ENCODE peak calls at places on chromosomes 6 and 20, in six cellular contexts. L is neuronal stem cell, I is IMR-90, D is mesendoderm, Y is mesenchymal stem cell, N is H1. K is an unnamed sample.

GRCh38 chr6:30463651-30464618 is 25.4 kb upstream of the HLA-E start:
- DNase-seq in N (no peak), Y (peak; percentile 45), I (peak; percentile 50), D (no peak), L (no peak), K (no peak)

GRCh38 chr6:84685983-84686584 is 78.3 kb downstream of the TBX18 start:
- DNase-seq in D (peak; percentile 70), L (no peak), N (peak; percentile 51), I (peak; percentile 16), Y (no peak), K (no peak)

GRCh38 chr6:41878246-41878645 is 16.9 kb downstream of the USP49 start:
- DNase-seq in L (no peak), I (peak; percentile 68), D (peak; percentile 82), N (no peak), Y (no peak), K (no peak)

GRCh38 chr20:45183084-45183483 is 8.4 kb downstream of the PI3 start:
- DNase-seq in N (no peak), Y (no peak), L (no peak), D (no peak), I (no peak), K (no peak)

GRCh38 chr6:156877126-156877863 is 100.1 kb downstream of the ARID1B start:
- DNase-seq in N (no peak), L (no peak), Y (no peak), D (no peak), I (no peak), K (no peak)

GRCh38 chr6:67045076-67045475 is 1338.0 kb upstream of the EYS start:
- DNase-seq in N (no peak), I (no peak), L (no peak), Y (no peak), D (no peak), K (no peak)

GRCh38 chr6:88823998-88824397 is 139.4 kb downstream of the RNGTT start:
- DNase-seq in D (no peak), L (no peak), N (no peak), Y (peak; percentile 12), I (peak; percentile 77), K (no peak)

GRCh38 chr20:63641792-63642517 is 11.3 kb downstream of the STMN3 start:
- DNase-seq in L (peak; percentile 89), D (peak; percentile 96), Y (peak; percentile 74), N (peak; percentile 97), I (peak; percentile 62), K (peak; percentile 97)

GRCh38 chr20:14259691-14260090 is 77.7 kb downstream of the FLRT3 start:
- DNase-seq in L (no peak), I (peak; percentile 1), Y (no peak), N (no peak), D (no peak), K (no peak)

GRCh38 chr6:11648436-11648775 is 110.9 kb downstream of the TMEM170B start:
- DNase-seq in N (no peak), L (no peak), Y (no peak), I (no peak), D (no peak), K (no peak)

GRCh38 chr20:19605759-19606158 is 152.3 kb upstream of the RIN2 start:
- DNase-seq in N (no peak), I (no peak), L (no peak), D (no peak), Y (no peak), K (no peak)

GRCh38 chr6:31351734-31352496 is 5.1 kb downstream of the HLA-B start:
- DNase-seq in Y (peak; percentile 32), D (no peak), N (no peak), I (no peak), L (no peak), K (no peak)

GRCh38 chr6:67285770-67286495 is 1349.1 kb upstream of the ADGRB3 start:
- DNase-seq in D (no peak), I (no peak), N (no peak), Y (no peak), L (no peak), K (no peak)

GRCh38 chr6:21608610-21609009 is 15.1 kb downstream of the SOX4 start:
- DNase-seq in N (no peak), Y (no peak), L (no peak), I (no peak), D (no peak), K (no peak)

GRCh38 chr20:49794336-49795124 is 18.1 kb upstream of the SLC9A8 start:
- DNase-seq in I (no peak), Y (no peak), N (no peak), D (no peak), L (no peak), K (no peak)

GRCh38 chr6:35427435-35427834 is 24.7 kb upstream of the FANCE start:
- DNase-seq in D (no peak), I (no peak), L (no peak), Y (no peak), N (no peak), K (no peak)

GRCh38 chr6:106165885-106166485 is 79.8 kb downstream of the PRDM1 start:
- DNase-seq in N (no peak), Y (peak; percentile 25), I (peak; percentile 77), L (no peak), D (no peak), K (no peak)

GRCh38 chr6:1291381-1291780 is 20.5 kb upstream of the FOXQ1 start:
- DNase-seq in I (no peak), N (no peak), D (no peak), L (no peak), Y (no peak), K (no peak)

GRCh38 chr6:40720375-40720748 is 133.2 kb upstream of the LRFN2 start:
- DNase-seq in I (no peak), L (no peak), N (no peak), Y (no peak), D (peak; percentile 50), K (no peak)

GRCh38 chr6:40620546-40620945 is 33.4 kb upstream of the LRFN2 start:
- DNase-seq in L (no peak), I (no peak), N (no peak), D (no peak), Y (no peak), K (no peak)

GRCh38 chr6:6678185-6678671 is 89.7 kb downstream of the LY86 start:
- DNase-seq in I (peak; percentile 69), N (no peak), D (peak; percentile 77), L (no peak), Y (peak; percentile 88), K (no peak)

DNA sequence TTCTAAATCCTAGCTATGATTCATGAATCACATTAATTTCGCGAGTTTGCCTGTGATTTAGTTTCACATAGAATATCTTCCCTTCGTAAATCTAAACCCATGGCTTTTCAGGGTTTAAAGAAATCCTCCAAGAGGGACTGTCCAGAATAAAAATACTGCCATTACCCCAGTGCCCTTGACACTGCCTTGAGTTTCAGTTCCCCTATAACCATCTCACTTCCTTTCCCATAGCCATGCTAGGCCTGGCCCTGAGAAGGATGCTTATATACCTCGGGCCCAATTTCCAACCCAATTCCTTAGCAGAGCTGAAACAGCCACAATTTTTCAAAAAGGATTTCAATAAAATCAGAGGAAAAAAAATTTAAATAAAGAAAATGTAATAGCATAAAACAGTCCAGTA is 697.3 kb downstream of the FRK start:
- DNase-seq in Y (no peak), L (no peak), N (no peak), I (no peak), D (no peak), K (no peak)
- H2BK15ac ChIP-seq in Y (no peak overlapping the region), L (no peak overlapping the region), N (no peak overlapping the region), I (no peak overlapping the region), D (no peak overlapping the region), K (no peak overlapping the region)

GRCh38 chr6:33738879-33739278 is 7.8 kb downstream of the IP6K3 start:
- DNase-seq in I (no peak), Y (no peak), L (no peak), N (no peak), D (no peak), K (no peak)
- H2BK15ac ChIP-seq in I (no peak overlapping the region), Y (no peak overlapping the region), L (no peak overlapping the region), N (peak overlapping the region; percentile 72), D (no peak overlapping the region), K (no peak overlapping the region)

DNA sequence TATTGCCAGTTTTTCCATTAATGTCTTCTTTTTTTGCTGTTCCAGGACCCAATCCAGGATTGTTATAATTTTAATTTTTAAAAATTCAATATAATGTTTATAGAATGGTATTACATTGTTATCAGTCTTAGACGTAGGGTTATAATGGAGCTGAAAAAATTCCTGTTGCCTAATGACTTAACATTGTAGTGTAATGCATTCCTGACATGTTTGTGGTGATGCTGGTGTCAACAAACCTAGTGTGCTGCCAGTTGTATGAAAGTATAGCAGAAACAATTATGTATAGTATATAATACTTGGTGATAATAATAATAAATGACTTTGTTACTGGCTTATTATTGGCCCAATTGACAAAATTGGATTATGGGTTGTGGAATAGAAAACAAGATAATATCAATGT is 30.4 kb downstream of the KIZ start:
- DNase-seq in Y (peak; percentile 77), D (peak; percentile 58), L (no peak), I (peak; percentile 77), N (no peak), K (no peak)
- H2BK15ac ChIP-seq in Y (no peak overlapping the region), D (no peak overlapping the region), L (no peak overlapping the region), I (no peak overlapping the region), N (no peak overlapping the region), K (no peak overlapping the region)

GRCh38 chr6:136437246-136437645 is 113.0 kb downstream of the MAP7 start:
- DNase-seq in D (no peak), L (no peak), I (no peak), Y (no peak), N (no peak), K (no peak)
- H2BK15ac ChIP-seq in D (no peak overlapping the region), L (no peak overlapping the region), I (no peak overlapping the region), Y (no peak overlapping the region), N (no peak overlapping the region), K (no peak overlapping the region)